ENCODE peak calls at places on chromosomes 5 and 9, in nine cellular contexts. W, V, I, S, A, T, Z, Y and C are unnamed samples.

GRCh38 chr5:33474931-33475499 is 34.2 kb downstream of the TARS1 start:
- DNase-seq in W (no peak), V (no peak), I (no peak), S (no peak), A (no peak), T (no peak), Z (no peak), Y (no peak), C (no peak)

GRCh38 chr9:70609542-70610286 is 195.3 kb upstream of the KLF9 start:
- DNase-seq in W (no peak), V (peak; percentile 64), I (peak; percentile 97), S (peak; percentile 91), A (no peak), T (no peak), Z (no peak), Y (peak; percentile 84), C (no peak)

GRCh38 chr5:72584466-72584865 is 77.3 kb upstream of the ZNF366 start:
- DNase-seq in W (peak; percentile 44), V (no peak), I (peak; percentile 67), S (peak; percentile 53), A (no peak), T (no peak), Z (peak; percentile 89), Y (no peak), C (no peak)

GRCh38 chr5:41247135-41247534 is 33.8 kb upstream of the C6 start:
- DNase-seq in W (no peak), V (no peak), I (no peak), S (no peak), A (no peak), T (no peak), Z (no peak), Y (no peak), C (no peak)

GRCh38 chr9:35096035-35096849 is at the start of gene PIGO:
- DNase-seq in W (peak; percentile 89), V (peak; percentile 90), I (peak; percentile 82), S (peak; percentile 78), A (peak; percentile 92), T (peak; percentile 92), Z (peak; percentile 96), Y (peak; percentile 94), C (peak; percentile 89)

GRCh38 chr5:98927242-98927987 is 1.4 kb downstream of the CHD1 start:
- DNase-seq in W (peak; percentile 61), V (no peak), I (peak; percentile 73), S (peak; percentile 81), A (peak; percentile 62), T (no peak), Z (peak; percentile 76), Y (peak; percentile 79), C (peak; percentile 18)

GRCh38 chr9:118418887-118419620 is 714.9 kb downstream of the TLR4 start:
- DNase-seq in W (no peak), V (no peak), I (no peak), S (no peak), A (no peak), T (no peak), Z (no peak), Y (no peak), C (no peak)

GRCh38 chr5:22557251-22557650 is 295.9 kb downstream of the CDH12 start:
- DNase-seq in W (no peak), V (no peak), I (no peak), S (no peak), A (no peak), T (no peak), Z (no peak), Y (no peak), C (no peak)

GRCh38 chr5:6781711-6782110 is 68.5 kb downstream of the TENT4A start:
- DNase-seq in W (no peak), V (no peak), I (peak; percentile 20), S (no peak), A (no peak), T (no peak), Z (no peak), Y (no peak), C (no peak)

GRCh38 chr5:154042751-154043150 is 4.0 kb downstream of the MFAP3 start:
- DNase-seq in W (no peak), V (no peak), I (peak; percentile 57), S (no peak), A (no peak), T (no peak), Z (no peak), Y (no peak), C (no peak)

GRCh38 chr5:132369471-132370240 is at the start of gene SLC22A5:
- DNase-seq in W (peak; percentile 85), V (peak; percentile 75), I (peak; percentile 37), S (peak; percentile 54), A (peak; percentile 82), T (peak; percentile 75), Z (peak; percentile 74), Y (peak; percentile 78), C (peak; percentile 83)

GRCh38 chr5:103724272-103724671 is 161.7 kb upstream of the NUDT12 start:
- DNase-seq in W (no peak), V (no peak), I (no peak), S (no peak), A (no peak), T (no peak), Z (no peak), Y (no peak), C (no peak)

GRCh38 chr5:15073453-15073852 is 201.9 kb upstream of the ANKH start:
- DNase-seq in W (no peak), V (no peak), I (no peak), S (no peak), A (no peak), T (no peak), Z (no peak), Y (no peak), C (no peak)

GRCh38 chr5:100777680-100778281 is 125.3 kb downstream of the ST8SIA4 start:
- DNase-seq in W (peak; percentile 41), V (no peak), I (peak; percentile 89), S (peak; percentile 95), A (no peak), T (no peak), Z (peak; percentile 84), Y (peak; percentile 57), C (no peak)

GRCh38 chr5:133713209-133713608 is 100.9 kb upstream of the FSTL4 start:
- DNase-seq in W (no peak), V (no peak), I (no peak), S (no peak), A (no peak), T (no peak), Z (no peak), Y (peak; percentile 3), C (no peak)

GRCh38 chr5:2093859-2094615 is 211.3 kb upstream of the IRX4 start:
- DNase-seq in W (peak; percentile 1), V (peak; percentile 60), I (peak; percentile 86), S (peak; percentile 80), A (no peak), T (no peak), Z (no peak), Y (no peak), C (no peak)

GRCh38 chr9:16266648-16267276 is 603.7 kb downstream of the BNC2 start:
- DNase-seq in W (no peak), V (no peak), I (peak; percentile 38), S (no peak), A (no peak), T (no peak), Z (no peak), Y (no peak), C (no peak)
- TF ChIP-seq CTCF in W (peak; percentile 23), V (peak; percentile 26), I (peak; percentile 69), S (peak; percentile 62), A (peak; percentile 16), T (peak; percentile 76), Z (peak; percentile 48), Y (peak; percentile 20), C (peak; percentile 37)

GRCh38 chr9:26657958-26658357 is 234.6 kb downstream of the CAAP1 start:
- DNase-seq in W (no peak), V (no peak), I (no peak), S (no peak), A (no peak), T (no peak), Z (no peak), Y (no peak), C (no peak)

GRCh38 chr9:26650325-26650724 is 242.3 kb downstream of the CAAP1 start:
- DNase-seq in W (no peak), V (no peak), I (no peak), S (no peak), A (no peak), T (no peak), Z (no peak), Y (no peak), C (no peak)

GRCh38 chr9:26655166-26655565 is 237.4 kb downstream of the CAAP1 start:
- DNase-seq in W (no peak), V (no peak), I (no peak), S (no peak), A (no peak), T (no peak), Z (no peak), Y (no peak), C (no peak)

GRCh38 chr9:26658476-26658875 is 234.1 kb downstream of the CAAP1 start:
- DNase-seq in W (no peak), V (no peak), I (no peak), S (no peak), A (no peak), T (no peak), Z (no peak), Y (no peak), C (no peak)

DNA sequence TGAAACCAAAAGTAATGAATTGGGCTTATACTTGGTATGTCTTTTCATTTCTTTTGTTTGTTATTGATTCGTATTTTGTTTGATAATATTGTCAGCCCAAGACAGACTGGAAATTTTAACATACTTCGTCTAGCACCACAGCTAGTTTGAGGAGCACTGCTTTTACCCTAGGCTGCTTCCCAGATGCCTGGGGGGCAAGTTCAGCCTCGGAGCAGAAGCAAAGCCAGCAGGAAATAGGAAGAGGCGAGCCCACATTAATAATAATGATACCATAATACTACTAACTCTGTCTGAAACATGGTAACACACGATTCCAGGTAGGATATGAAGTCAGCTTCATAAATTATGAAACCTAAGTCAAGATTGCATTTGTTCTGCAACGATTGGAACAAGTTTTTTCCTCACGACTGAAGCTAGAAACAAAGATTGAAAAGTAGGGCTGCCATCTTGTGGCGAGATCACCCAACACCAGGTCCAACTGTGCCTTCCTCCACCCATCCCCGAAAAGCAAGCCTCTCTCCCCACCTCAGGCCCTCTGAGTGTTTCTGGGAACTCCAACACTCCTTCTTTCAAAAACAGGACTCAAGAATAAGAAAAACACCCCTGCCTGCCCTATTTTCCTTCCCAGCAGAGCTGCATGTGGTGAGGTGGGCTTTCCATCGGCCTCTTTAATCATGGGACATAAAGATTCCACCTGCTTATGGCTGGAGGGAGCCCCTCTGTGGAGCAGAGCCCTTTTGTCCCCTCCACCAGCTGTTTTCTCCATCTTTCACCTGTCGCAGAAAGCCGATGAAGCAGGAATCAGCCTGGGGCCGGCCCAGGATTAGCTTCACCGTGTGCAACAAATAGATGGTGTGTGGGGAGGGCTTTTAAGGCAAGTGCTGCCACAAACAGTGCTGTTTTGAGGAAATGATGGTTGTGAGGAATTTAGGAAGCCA is 236.3 kb downstream of the CAAP1 start:
- DNase-seq in W (peak; percentile 17), V (no peak), I (peak; percentile 14), S (no peak), A (no peak), T (peak; percentile 40), Z (peak; percentile 21), Y (no peak), C (peak; percentile 26)
- TF ChIP-seq CTCF in W (no peak), V (no peak), I (peak; percentile 15), S (peak; percentile 23), A (no peak), T (peak; percentile 46), Z (peak; percentile 34), Y (peak; percentile 9), C (peak; percentile 42)

GRCh38 chr9:13956107-13956506 is 357.8 kb downstream of the NFIB start:
- DNase-seq in W (no peak), V (no peak), I (no peak), S (peak; percentile 83), A (no peak), T (no peak), Z (no peak), Y (no peak), C (no peak)
- TF ChIP-seq CTCF in W (no peak), V (no peak), I (no peak), S (peak; percentile 5), A (no peak), T (no peak), Z (no peak), Y (no peak), C (no peak)

GRCh38 chr5:31291323-31291854 is 97.9 kb downstream of the CDH6 start:
- DNase-seq in W (no peak), V (no peak), I (peak; percentile 34), S (no peak), A (no peak), T (peak; percentile 25), Z (no peak), Y (no peak), C (no peak)
- TF ChIP-seq CTCF in W (no peak), V (no peak), I (no peak), S (peak; percentile 23), A (no peak), T (no peak), Z (no peak), Y (no peak), C (no peak)